ENCODE peak calls at places on chromosomes 7 and 10, in eight cellular contexts. One of them, this sample, is unnamed.

GRCh38 chr7:43479042-43479441 is 103.9 kb upstream of the STK17A start:
- DNase-seq in progenitor cell of endocrine pancreas: no peak
- DNase-seq in HFF-Myc: no peak
- DNase-seq in stimulated activated CD4-positive, alpha-beta T cell treated with anti-CD3 and anti-CD28 coated beads, Interleukin-2, amount 100 ng/mL, for 24 hours: no peak
- DNase-seq in cardiac muscle cell: no peak
- DNase-seq in glutamatergic neuron: no peak
- DNase-seq in tibial nerve: no peak
- DNase-seq in activated CD4-positive, alpha-beta T cell treated with anti-CD3 and anti-CD28 coated beads, Interleukin-2, amount 50 U/mL, for 24 hours: no peak
- DNase-seq in this sample: no peak

GRCh38 chr7:28536259-28536658 is 123.9 kb downstream of the CREB5 start:
- DNase-seq in progenitor cell of endocrine pancreas: no peak
- DNase-seq in HFF-Myc: no peak
- DNase-seq in stimulated activated CD4-positive, alpha-beta T cell treated with anti-CD3 and anti-CD28 coated beads, Interleukin-2, amount 100 ng/mL, for 24 hours: no peak
- DNase-seq in cardiac muscle cell: peak; percentile 51
- DNase-seq in glutamatergic neuron: no peak
- DNase-seq in tibial nerve: no peak
- DNase-seq in activated CD4-positive, alpha-beta T cell treated with anti-CD3 and anti-CD28 coated beads, Interleukin-2, amount 50 U/mL, for 24 hours: no peak
- DNase-seq in this sample: no peak

GRCh38 chr7:116522247-116522646 is 2.6 kb upstream of the CAV1 start:
- DNase-seq in progenitor cell of endocrine pancreas: no peak
- DNase-seq in HFF-Myc: no peak
- DNase-seq in stimulated activated CD4-positive, alpha-beta T cell treated with anti-CD3 and anti-CD28 coated beads, Interleukin-2, amount 100 ng/mL, for 24 hours: no peak
- DNase-seq in cardiac muscle cell: peak; percentile 92
- DNase-seq in glutamatergic neuron: no peak
- DNase-seq in tibial nerve: no peak
- DNase-seq in activated CD4-positive, alpha-beta T cell treated with anti-CD3 and anti-CD28 coated beads, Interleukin-2, amount 50 U/mL, for 24 hours: no peak
- DNase-seq in this sample: peak; percentile 80

GRCh38 chr7:129650056-129650758 is 38.7 kb downstream of the NRF1 start:
- DNase-seq in progenitor cell of endocrine pancreas: no peak
- DNase-seq in HFF-Myc: no peak
- DNase-seq in stimulated activated CD4-positive, alpha-beta T cell treated with anti-CD3 and anti-CD28 coated beads, Interleukin-2, amount 100 ng/mL, for 24 hours: no peak
- DNase-seq in cardiac muscle cell: no peak
- DNase-seq in glutamatergic neuron: no peak
- DNase-seq in tibial nerve: no peak
- DNase-seq in activated CD4-positive, alpha-beta T cell treated with anti-CD3 and anti-CD28 coated beads, Interleukin-2, amount 50 U/mL, for 24 hours: no peak
- DNase-seq in this sample: no peak

GRCh38 chr7:155870334-155871180 is 58.3 kb upstream of the SHH start:
- DNase-seq in progenitor cell of endocrine pancreas: no peak
- DNase-seq in HFF-Myc: no peak
- DNase-seq in stimulated activated CD4-positive, alpha-beta T cell treated with anti-CD3 and anti-CD28 coated beads, Interleukin-2, amount 100 ng/mL, for 24 hours: no peak
- DNase-seq in cardiac muscle cell: no peak
- DNase-seq in glutamatergic neuron: no peak
- DNase-seq in tibial nerve: no peak
- DNase-seq in activated CD4-positive, alpha-beta T cell treated with anti-CD3 and anti-CD28 coated beads, Interleukin-2, amount 50 U/mL, for 24 hours: no peak
- DNase-seq in this sample: no peak

GRCh38 chr7:141513720-141514119 is 37.5 kb upstream of the AGK start:
- DNase-seq in progenitor cell of endocrine pancreas: no peak
- DNase-seq in HFF-Myc: no peak
- DNase-seq in stimulated activated CD4-positive, alpha-beta T cell treated with anti-CD3 and anti-CD28 coated beads, Interleukin-2, amount 100 ng/mL, for 24 hours: no peak
- DNase-seq in cardiac muscle cell: no peak
- DNase-seq in glutamatergic neuron: no peak
- DNase-seq in tibial nerve: no peak
- DNase-seq in activated CD4-positive, alpha-beta T cell treated with anti-CD3 and anti-CD28 coated beads, Interleukin-2, amount 50 U/mL, for 24 hours: no peak
- DNase-seq in this sample: no peak

GRCh38 chr7:42380411-42380810 is 143.4 kb upstream of the GLI3 start:
- DNase-seq in progenitor cell of endocrine pancreas: no peak
- DNase-seq in HFF-Myc: no peak
- DNase-seq in stimulated activated CD4-positive, alpha-beta T cell treated with anti-CD3 and anti-CD28 coated beads, Interleukin-2, amount 100 ng/mL, for 24 hours: no peak
- DNase-seq in cardiac muscle cell: peak; percentile 9
- DNase-seq in glutamatergic neuron: no peak
- DNase-seq in tibial nerve: no peak
- DNase-seq in activated CD4-positive, alpha-beta T cell treated with anti-CD3 and anti-CD28 coated beads, Interleukin-2, amount 50 U/mL, for 24 hours: no peak
- DNase-seq in this sample: no peak

GRCh38 chr7:28033386-28033785 is 147.2 kb downstream of the JAZF1 start:
- DNase-seq in progenitor cell of endocrine pancreas: no peak
- DNase-seq in HFF-Myc: no peak
- DNase-seq in stimulated activated CD4-positive, alpha-beta T cell treated with anti-CD3 and anti-CD28 coated beads, Interleukin-2, amount 100 ng/mL, for 24 hours: no peak
- DNase-seq in cardiac muscle cell: no peak
- DNase-seq in glutamatergic neuron: no peak
- DNase-seq in tibial nerve: no peak
- DNase-seq in activated CD4-positive, alpha-beta T cell treated with anti-CD3 and anti-CD28 coated beads, Interleukin-2, amount 50 U/mL, for 24 hours: no peak
- DNase-seq in this sample: no peak

GRCh38 chr7:143900230-143900766 is 1.7 kb downstream of the TCAF1 start:
- DNase-seq in progenitor cell of endocrine pancreas: no peak
- DNase-seq in HFF-Myc: no peak
- DNase-seq in stimulated activated CD4-positive, alpha-beta T cell treated with anti-CD3 and anti-CD28 coated beads, Interleukin-2, amount 100 ng/mL, for 24 hours: no peak
- DNase-seq in cardiac muscle cell: no peak
- DNase-seq in glutamatergic neuron: no peak
- DNase-seq in tibial nerve: no peak
- DNase-seq in activated CD4-positive, alpha-beta T cell treated with anti-CD3 and anti-CD28 coated beads, Interleukin-2, amount 50 U/mL, for 24 hours: no peak
- DNase-seq in this sample: no peak

GRCh38 chr7:151448261-151449252 is 8.6 kb upstream of the CRYGN start:
- DNase-seq in progenitor cell of endocrine pancreas: peak; percentile 63
- DNase-seq in HFF-Myc: no peak
- DNase-seq in stimulated activated CD4-positive, alpha-beta T cell treated with anti-CD3 and anti-CD28 coated beads, Interleukin-2, amount 100 ng/mL, for 24 hours: peak; percentile 80
- DNase-seq in cardiac muscle cell: peak; percentile 76
- DNase-seq in glutamatergic neuron: peak; percentile 81
- DNase-seq in tibial nerve: peak; percentile 78
- DNase-seq in activated CD4-positive, alpha-beta T cell treated with anti-CD3 and anti-CD28 coated beads, Interleukin-2, amount 50 U/mL, for 24 hours: peak; percentile 70
- DNase-seq in this sample: peak; percentile 69

GRCh38 chr10:58667658-58668310 is 155.1 kb downstream of the BICC1 start:
- DNase-seq in progenitor cell of endocrine pancreas: no peak
- DNase-seq in HFF-Myc: peak; percentile 39
- DNase-seq in stimulated activated CD4-positive, alpha-beta T cell treated with anti-CD3 and anti-CD28 coated beads, Interleukin-2, amount 100 ng/mL, for 24 hours: no peak
- DNase-seq in cardiac muscle cell: no peak
- DNase-seq in glutamatergic neuron: no peak
- DNase-seq in tibial nerve: no peak
- DNase-seq in activated CD4-positive, alpha-beta T cell treated with anti-CD3 and anti-CD28 coated beads, Interleukin-2, amount 50 U/mL, for 24 hours: no peak
- DNase-seq in this sample: no peak

GRCh38 chr7:12517451-12517850 is 53.1 kb upstream of the SCIN start:
- DNase-seq in progenitor cell of endocrine pancreas: no peak
- DNase-seq in HFF-Myc: no peak
- DNase-seq in stimulated activated CD4-positive, alpha-beta T cell treated with anti-CD3 and anti-CD28 coated beads, Interleukin-2, amount 100 ng/mL, for 24 hours: no peak
- DNase-seq in cardiac muscle cell: no peak
- DNase-seq in glutamatergic neuron: no peak
- DNase-seq in tibial nerve: no peak
- DNase-seq in activated CD4-positive, alpha-beta T cell treated with anti-CD3 and anti-CD28 coated beads, Interleukin-2, amount 50 U/mL, for 24 hours: no peak
- DNase-seq in this sample: no peak

GRCh38 chr10:78578929-78579328 is 489.8 kb upstream of the ZMIZ1 start:
- DNase-seq in progenitor cell of endocrine pancreas: no peak
- DNase-seq in HFF-Myc: no peak
- DNase-seq in stimulated activated CD4-positive, alpha-beta T cell treated with anti-CD3 and anti-CD28 coated beads, Interleukin-2, amount 100 ng/mL, for 24 hours: peak; percentile 71
- DNase-seq in cardiac muscle cell: no peak
- DNase-seq in glutamatergic neuron: no peak
- DNase-seq in tibial nerve: no peak
- DNase-seq in activated CD4-positive, alpha-beta T cell treated with anti-CD3 and anti-CD28 coated beads, Interleukin-2, amount 50 U/mL, for 24 hours: peak; percentile 62
- DNase-seq in this sample: no peak

GRCh38 chr7:132462478-132462877 is 113.8 kb downstream of the PLXNA4 start:
- DNase-seq in progenitor cell of endocrine pancreas: no peak
- DNase-seq in HFF-Myc: no peak
- DNase-seq in stimulated activated CD4-positive, alpha-beta T cell treated with anti-CD3 and anti-CD28 coated beads, Interleukin-2, amount 100 ng/mL, for 24 hours: no peak
- DNase-seq in cardiac muscle cell: no peak
- DNase-seq in glutamatergic neuron: no peak
- DNase-seq in tibial nerve: no peak
- DNase-seq in activated CD4-positive, alpha-beta T cell treated with anti-CD3 and anti-CD28 coated beads, Interleukin-2, amount 50 U/mL, for 24 hours: no peak
- DNase-seq in this sample: no peak

GRCh38 chr7:142583424-142583823 is 165.8 kb upstream of the PRSS1 start:
- DNase-seq in progenitor cell of endocrine pancreas: no peak
- DNase-seq in HFF-Myc: peak; percentile 66
- DNase-seq in stimulated activated CD4-positive, alpha-beta T cell treated with anti-CD3 and anti-CD28 coated beads, Interleukin-2, amount 100 ng/mL, for 24 hours: peak; percentile 34
- DNase-seq in cardiac muscle cell: peak; percentile 58
- DNase-seq in glutamatergic neuron: no peak
- DNase-seq in tibial nerve: no peak
- DNase-seq in activated CD4-positive, alpha-beta T cell treated with anti-CD3 and anti-CD28 coated beads, Interleukin-2, amount 50 U/mL, for 24 hours: no peak
- DNase-seq in this sample: peak; percentile 76

GRCh38 chr7:150858236-150859197 is 6.2 kb downstream of the AOC1 start:
- DNase-seq in progenitor cell of endocrine pancreas: no peak
- DNase-seq in HFF-Myc: no peak
- DNase-seq in stimulated activated CD4-positive, alpha-beta T cell treated with anti-CD3 and anti-CD28 coated beads, Interleukin-2, amount 100 ng/mL, for 24 hours: no peak
- DNase-seq in cardiac muscle cell: no peak
- DNase-seq in glutamatergic neuron: no peak
- DNase-seq in tibial nerve: no peak
- DNase-seq in activated CD4-positive, alpha-beta T cell treated with anti-CD3 and anti-CD28 coated beads, Interleukin-2, amount 50 U/mL, for 24 hours: no peak
- DNase-seq in this sample: no peak

GRCh38 chr10:119658274-119658673 is 7.1 kb downstream of the BAG3 start:
- DNase-seq in progenitor cell of endocrine pancreas: no peak
- DNase-seq in HFF-Myc: no peak
- DNase-seq in stimulated activated CD4-positive, alpha-beta T cell treated with anti-CD3 and anti-CD28 coated beads, Interleukin-2, amount 100 ng/mL, for 24 hours: peak; percentile 35
- DNase-seq in cardiac muscle cell: peak; percentile 90
- DNase-seq in glutamatergic neuron: peak; percentile 44
- DNase-seq in tibial nerve: peak; percentile 74
- DNase-seq in activated CD4-positive, alpha-beta T cell treated with anti-CD3 and anti-CD28 coated beads, Interleukin-2, amount 50 U/mL, for 24 hours: no peak
- DNase-seq in this sample: peak; percentile 92

GRCh38 chr7:130127404-130128395 is 57.4 kb downstream of the KLHDC10 start:
- DNase-seq in progenitor cell of endocrine pancreas: no peak
- DNase-seq in HFF-Myc: no peak
- DNase-seq in stimulated activated CD4-positive, alpha-beta T cell treated with anti-CD3 and anti-CD28 coated beads, Interleukin-2, amount 100 ng/mL, for 24 hours: no peak
- DNase-seq in cardiac muscle cell: peak; percentile 69
- DNase-seq in glutamatergic neuron: no peak
- DNase-seq in tibial nerve: no peak
- DNase-seq in activated CD4-positive, alpha-beta T cell treated with anti-CD3 and anti-CD28 coated beads, Interleukin-2, amount 50 U/mL, for 24 hours: no peak
- DNase-seq in this sample: no peak

GRCh38 chr7:93228302-93228701 is 2.0 kb upstream of the HEPACAM2 start:
- DNase-seq in progenitor cell of endocrine pancreas: no peak
- DNase-seq in HFF-Myc: peak; percentile 52
- DNase-seq in stimulated activated CD4-positive, alpha-beta T cell treated with anti-CD3 and anti-CD28 coated beads, Interleukin-2, amount 100 ng/mL, for 24 hours: no peak
- DNase-seq in cardiac muscle cell: peak; percentile 80
- DNase-seq in glutamatergic neuron: no peak
- DNase-seq in tibial nerve: no peak
- DNase-seq in activated CD4-positive, alpha-beta T cell treated with anti-CD3 and anti-CD28 coated beads, Interleukin-2, amount 50 U/mL, for 24 hours: peak; percentile 39
- DNase-seq in this sample: peak; percentile 38

GRCh38 chr7:91945476-91945875 is 4.8 kb downstream of the AKAP9 start:
- DNase-seq in progenitor cell of endocrine pancreas: no peak
- DNase-seq in HFF-Myc: no peak
- DNase-seq in stimulated activated CD4-positive, alpha-beta T cell treated with anti-CD3 and anti-CD28 coated beads, Interleukin-2, amount 100 ng/mL, for 24 hours: no peak
- DNase-seq in cardiac muscle cell: peak; percentile 78
- DNase-seq in glutamatergic neuron: no peak
- DNase-seq in tibial nerve: peak; percentile 28
- DNase-seq in activated CD4-positive, alpha-beta T cell treated with anti-CD3 and anti-CD28 coated beads, Interleukin-2, amount 50 U/mL, for 24 hours: no peak
- DNase-seq in this sample: peak; percentile 33

This sample was measured in A549.